ENCODE peak calls at places on chromosomes 11 and 22, in seven cellular contexts. E, R, F, S, H, V and I are unnamed samples.

GRCh38 chr11:108793611-108794010 is 128.7 kb downstream of the DDX10 start:
- DNase-seq in E (no peak), R (no peak), F (no peak), S (no peak), H (no peak), V (no peak), I (no peak)

GRCh38 chr11:76770642-76771445 is 12.3 kb upstream of the TSKU start:
- DNase-seq in E (no peak), R (no peak), F (no peak), S (peak; percentile 92), H (peak; percentile 97), V (no peak), I (no peak)

GRCh38 chr11:96306933-96307747 is 35.9 kb downstream of the MAML2 start:
- DNase-seq in E (peak; percentile 95), R (peak; percentile 48), F (peak; percentile 35), S (peak; percentile 100), H (peak; percentile 93), V (no peak), I (no peak)

GRCh38 chr11:29093416-29093815 is 923.4 kb downstream of the KCNA4 start:
- DNase-seq in E (no peak), R (no peak), F (no peak), S (peak; percentile 69), H (peak; percentile 20), V (no peak), I (no peak)

GRCh38 chr11:99154277-99154676 is 133.5 kb downstream of the CNTN5 start:
- DNase-seq in E (no peak), R (no peak), F (no peak), S (no peak), H (no peak), V (no peak), I (no peak)

GRCh38 chr11:128291043-128291442 is 296.3 kb downstream of the ETS1 start:
- DNase-seq in E (no peak), R (no peak), F (peak; percentile 28), S (no peak), H (no peak), V (no peak), I (no peak)

GRCh38 chr11:131240421-131240820 is 130.0 kb upstream of the NTM start:
- DNase-seq in E (no peak), R (no peak), F (no peak), S (no peak), H (no peak), V (no peak), I (no peak)

GRCh38 chr22:41928416-41929157 is 2.0 kb upstream of the TNFRSF13C start:
- DNase-seq in E (no peak), R (no peak), F (peak; percentile 77), S (no peak), H (no peak), V (no peak), I (no peak)

GRCh38 chr11:116981216-116981887 is 116.9 kb downstream of the SIK3 start:
- DNase-seq in E (no peak), R (no peak), F (peak; percentile 43), S (no peak), H (no peak), V (no peak), I (no peak)

GRCh38 chr11:62193954-62194353 is 3.9 kb downstream of the SCGB1D1 start:
- DNase-seq in E (no peak), R (no peak), F (no peak), S (peak; percentile 32), H (no peak), V (no peak), I (no peak)

GRCh38 chr11:130066338-130066737 is 3.4 kb upstream of the APLP2 start:
- DNase-seq in E (no peak), R (no peak), F (no peak), S (no peak), H (no peak), V (no peak), I (no peak)

GRCh38 chr22:30803679-30804078 is 109.0 kb downstream of the OSBP2 start:
- DNase-seq in E (no peak), R (no peak), F (no peak), S (no peak), H (no peak), V (no peak), I (no peak)

GRCh38 chr22:47010211-47010610 is 247.8 kb downstream of the TBC1D22A start:
- DNase-seq in E (no peak), R (no peak), F (no peak), S (no peak), H (no peak), V (no peak), I (no peak)

GRCh38 chr22:25900880-25901279 is 158.9 kb downstream of the MYO18B start:
- DNase-seq in E (no peak), R (no peak), F (no peak), S (no peak), H (no peak), V (no peak), I (no peak)

GRCh38 chr11:134516529-134516928 is 104.5 kb upstream of the B3GAT1 start:
- DNase-seq in E (no peak), R (no peak), F (no peak), S (no peak), H (no peak), V (no peak), I (no peak)

GRCh38 chr11:73381589-73381988 is 5.4 kb downstream of the RELT start:
- DNase-seq in E (no peak), R (no peak), F (no peak), S (no peak), H (no peak), V (no peak), I (no peak)

GRCh38 chr11:71240865-71241691 is 11.3 kb downstream of the SHANK2 start:
- DNase-seq in E (no peak), R (no peak), F (no peak), S (no peak), H (peak; percentile 62), V (no peak), I (no peak)

GRCh38 chr11:39365809-39366436 is 2093.5 kb downstream of the LRRC4C start:
- DNase-seq in E (no peak), R (no peak), F (no peak), S (peak; percentile 75), H (no peak), V (no peak), I (no peak)

GRCh38 chr11:34653031-34653430 is 32.1 kb downstream of the EHF start:
- DNase-seq in E (no peak), R (no peak), F (no peak), S (peak; percentile 41), H (no peak), V (no peak), I (no peak)

GRCh38 chr22:39546889-39547586 is 14.5 kb upstream of the RPS19BP1 start:
- DNase-seq in E (no peak), R (no peak), F (no peak), S (peak; percentile 45), H (no peak), V (no peak), I (no peak)

GRCh38 chr22:32411388-32411787 is 659 bp downstream of the RTCB start:
- DNase-seq in E (no peak), R (no peak), F (no peak), S (peak; percentile 58), H (no peak), V (no peak), I (no peak)

GRCh38 chr11:17695454-17696441 is 23.6 kb upstream of the MYOD1 start:
- DNase-seq in E (no peak), R (no peak), F (no peak), S (no peak), H (no peak), V (no peak), I (no peak)

GRCh38 chr11:96061730-96062524 is 138.0 kb upstream of the MTMR2 start:
- DNase-seq in E (no peak), R (no peak), F (no peak), S (peak; percentile 81), H (no peak), V (no peak), I (no peak)

DNA sequence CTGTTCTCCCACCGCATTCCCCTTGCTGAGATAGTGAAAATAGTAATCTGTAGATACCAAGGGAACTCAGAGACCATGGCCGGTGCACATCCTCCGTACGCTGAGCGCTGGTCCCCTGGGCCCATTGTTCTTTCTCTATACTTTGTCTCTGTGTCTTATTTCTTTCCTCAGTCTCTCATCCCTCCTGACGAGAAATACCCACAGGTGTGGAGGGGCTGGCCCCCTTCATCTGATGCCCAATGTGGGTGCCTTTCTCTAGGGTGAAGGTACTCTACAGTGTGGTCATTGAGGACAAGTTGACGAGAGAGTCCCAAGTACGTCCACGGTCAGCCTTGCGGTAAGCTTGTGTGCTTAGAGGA is 41.6 kb downstream of the IGLL1 start:
- DNase-seq in E (no peak), R (no peak), F (no peak), S (no peak), H (no peak), V (no peak), I (no peak)
- TF ChIP-seq CTCF in E (no peak), R (no peak), F (no peak), S (no peak), H (no peak), V (no peak), I (no peak)

DNA sequence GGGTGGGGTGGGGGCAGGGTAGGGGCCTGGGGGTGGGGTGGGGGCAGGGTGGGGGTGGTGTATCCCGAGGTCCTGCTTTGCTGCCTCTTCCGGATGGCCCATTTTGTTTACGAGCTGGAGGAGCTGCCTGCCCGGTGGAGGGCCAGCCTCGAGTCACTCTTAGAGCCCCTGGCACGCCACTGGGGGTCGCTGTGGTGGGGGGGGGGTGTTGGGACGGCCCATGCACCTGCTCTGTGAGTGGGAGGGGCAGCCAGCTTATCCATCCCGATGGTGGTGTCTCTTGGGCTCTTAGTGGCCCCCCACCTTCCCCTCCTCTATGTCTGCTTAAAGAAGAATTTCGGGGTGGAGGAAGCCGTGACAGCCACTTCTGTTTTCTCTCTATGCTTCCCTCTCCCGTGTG is 24.6 kb downstream of the MRGPRD start:
- DNase-seq in E (no peak), R (no peak), F (no peak), S (no peak), H (no peak), V (peak; percentile 73), I (peak; percentile 74)
- TF ChIP-seq CTCF in E (peak; percentile 60), R (no peak), F (peak; percentile 26), S (peak; percentile 58), H (peak; percentile 23), V (peak; percentile 27), I (peak; percentile 56)

DNA sequence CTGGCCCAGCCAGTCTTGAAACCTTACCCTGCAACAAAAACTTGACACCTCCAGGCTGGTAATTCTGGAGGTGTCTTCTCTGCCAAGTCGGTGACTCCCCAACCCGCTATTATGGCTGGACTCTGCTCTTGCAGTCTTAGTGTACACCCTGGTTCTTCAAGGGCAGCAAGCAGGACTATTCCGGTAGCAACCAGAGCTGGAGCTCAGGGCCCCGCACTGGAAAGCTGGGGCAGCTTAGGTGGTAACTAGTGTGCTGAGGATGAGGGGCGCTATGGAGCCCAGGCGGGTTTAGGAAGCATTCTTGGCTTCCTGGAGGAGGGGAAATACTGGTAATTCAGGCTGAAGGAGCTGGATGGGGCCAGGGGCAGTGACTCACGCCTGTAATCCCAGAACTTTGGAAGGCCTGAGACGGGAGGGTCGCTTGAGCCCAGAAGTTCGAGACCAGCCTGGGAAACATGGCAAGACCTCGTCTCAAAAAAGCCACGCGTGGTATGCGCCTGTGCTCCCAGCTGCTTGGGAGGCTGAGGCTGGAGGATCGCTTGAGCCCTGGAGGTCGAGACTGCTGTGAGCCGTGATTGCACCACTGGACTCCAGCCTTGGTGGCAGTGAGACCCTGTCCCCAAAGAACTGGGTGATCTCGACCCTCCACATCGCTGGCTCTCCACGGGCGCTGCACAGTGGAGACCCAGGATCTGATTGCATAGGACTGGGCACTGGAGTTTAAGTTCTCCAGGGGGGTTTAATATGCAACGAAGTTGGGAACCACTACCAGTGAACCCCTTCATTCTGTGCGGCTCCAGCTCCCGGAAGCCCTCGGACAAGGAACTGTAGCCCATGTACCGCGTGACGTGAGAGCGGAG is 10.6 kb upstream of the AIFM3 start:
- DNase-seq in E (peak; percentile 73), R (no peak), F (no peak), S (peak; percentile 75), H (no peak), V (no peak), I (peak; percentile 23)
- TF ChIP-seq CTCF in E (peak; percentile 54), R (no peak), F (no peak), S (peak; percentile 50), H (peak; percentile 7), V (no peak), I (no peak)

GRCh38 chr11:363948-364761 is 5.1 kb upstream of the B4GALNT4 start:
- DNase-seq in E (peak; percentile 55), R (no peak), F (peak; percentile 55), S (peak; percentile 85), H (no peak), V (peak; percentile 80), I (peak; percentile 70)
- TF ChIP-seq CTCF in E (peak; percentile 62), R (peak; percentile 40), F (peak; percentile 42), S (peak; percentile 75), H (no peak), V (peak; percentile 69), I (peak; percentile 55)